ENCODE peak calls at places on chromosomes 6 and 20, in ten cellular contexts. Y is ACHN, Q is B cell, E is A673, C is fibroblast of lung, K is cerebellar cortex, M is GM13977, L is endodermal cell, X is head of caudate nucleus, A is germinal center. J is an unnamed sample.

GRCh38 chr20:15236812-15237211 is 899.4 kb upstream of the FLRT3 start:
- DNase-seq in L (peak), C (peak), Y (peak), A (peak), K (no peak), Q (no peak), M (peak), X (no peak), E (peak), J (no peak)

GRCh38 chr6:43386492-43386891 is 17.0 kb upstream of the ZNF318 start:
- DNase-seq in C (peak), M (no peak), Q (no peak), L (no peak), X (no peak), K (peak), Y (peak), E (peak), A (no peak), J (peak)

GRCh38 chr6:151059612-151060095 is 180.1 kb upstream of the AKAP12 start:
- DNase-seq in E (no peak), L (no peak), Y (no peak), C (peak), K (no peak), A (no peak), Q (no peak), M (no peak), X (peak), J (no peak)

GRCh38 chr6:37807656-37808055 is 11.9 kb upstream of the ZFAND3 start:
- DNase-seq in Q (no peak), K (peak), M (no peak), L (peak), C (no peak), X (no peak), E (no peak), Y (peak), A (no peak), J (peak)

GRCh38 chr6:137867685-137868509 is 838 bp downstream of the TNFAIP3 start:
- DNase-seq in X (no peak), M (no peak), E (no peak), L (peak), C (peak), K (no peak), Y (peak), Q (no peak), A (peak), J (no peak)

GRCh38 chr6:163751032-163751525 is 336.6 kb downstream of the QKI start:
- DNase-seq in C (no peak), L (peak), Y (no peak), X (no peak), K (no peak), E (no peak), A (no peak), M (no peak), Q (no peak), J (no peak)

GRCh38 chr6:33854572-33855030 is 50.8 kb upstream of the MLN start:
- DNase-seq in Q (no peak), C (no peak), X (no peak), L (no peak), M (no peak), K (peak), E (peak), A (no peak), Y (peak), J (no peak)

GRCh38 chr20:31819083-31819784 is at the start of gene MYLK2:
- DNase-seq in M (no peak), L (no peak), Y (no peak), E (no peak), C (no peak), Q (no peak), K (no peak), X (no peak), A (no peak), J (no peak)

GRCh38 chr6:40251609-40252008 is 317.3 kb upstream of the MOCS1 start:
- DNase-seq in L (no peak), E (peak), Y (no peak), Q (no peak), X (no peak), C (no peak), A (no peak), K (peak), M (no peak), J (no peak)

GRCh38 chr6:53598584-53598983 is 53.7 kb upstream of the GCLC start:
- DNase-seq in K (no peak), A (no peak), Q (no peak), X (no peak), M (no peak), E (no peak), L (no peak), C (peak), Y (no peak), J (no peak)

GRCh38 chr20:18276821-18277220 is 11.5 kb upstream of the ZNF133 start:
- DNase-seq in K (peak), Y (peak), L (peak), M (peak), E (peak), A (peak), X (peak), Q (peak), C (peak), J (peak)

GRCh38 chr6:36204068-36204753 is 7.7 kb downstream of the BRPF3 start:
- DNase-seq in A (peak), Y (no peak), C (no peak), K (no peak), X (no peak), M (no peak), E (no peak), Q (peak), L (no peak), J (no peak)

GRCh38 chr6:5214570-5215052 is 46.1 kb downstream of the LYRM4 start:
- DNase-seq in K (peak), M (no peak), Q (no peak), C (peak), L (peak), E (peak), X (peak), Y (peak), A (peak), J (peak)

GRCh38 chr6:156582509-156582992 is 194.6 kb upstream of the ARID1B start:
- DNase-seq in L (no peak), Q (no peak), X (peak), E (no peak), Y (no peak), C (no peak), M (no peak), A (no peak), K (no peak), J (no peak)

GRCh38 chr6:25462235-25462897 is 183.2 kb downstream of the CARMIL1 start:
- DNase-seq in E (no peak), C (no peak), A (no peak), K (no peak), X (no peak), Q (no peak), M (no peak), Y (no peak), L (no peak), J (no peak)

GRCh38 chr20:45817652-45818194 is 5.3 kb downstream of the UBE2C start:
- DNase-seq in X (no peak), C (peak), A (no peak), Q (no peak), K (no peak), E (no peak), L (no peak), Y (peak), M (no peak), J (no peak)

GRCh38 chr6:92545861-92546260 is 873.5 kb downstream of the EPHA7 start:
- DNase-seq in L (no peak), A (no peak), Q (no peak), X (no peak), E (no peak), M (no peak), C (no peak), Y (no peak), K (no peak), J (no peak)

GRCh38 chr20:6381887-6382286 is 259.1 kb upstream of the FERMT1 start:
- DNase-seq in A (no peak), K (no peak), C (peak), M (no peak), X (no peak), Y (peak), L (peak), Q (no peak), E (peak), J (no peak)